ENCODE peak calls at places on chromosomes 4 and X, in five cellular contexts. One of them, this sample, is unnamed.

GRCh38 chr4:11748169-11748872 is 319.6 kb upstream of the HS3ST1 start:
- DNase-seq in neural progenitor cell: no peak
- DNase-seq in Peyer's patch: no peak
- DNase-seq in psoas muscle: no peak
- DNase-seq in BE2C: no peak
- DNase-seq in this sample: no peak

GRCh38 chrX:137575596-137576255 is 9.8 kb downstream of the ZIC3 start:
- DNase-seq in neural progenitor cell: peak; percentile 41
- DNase-seq in Peyer's patch: no peak
- DNase-seq in psoas muscle: no peak
- DNase-seq in BE2C: no peak
- DNase-seq in this sample: no peak

GRCh38 chr4:38943355-38943754 is 75.7 kb downstream of the FAM114A1 start:
- DNase-seq in neural progenitor cell: no peak
- DNase-seq in Peyer's patch: peak; percentile 69
- DNase-seq in psoas muscle: peak; percentile 81
- DNase-seq in BE2C: peak; percentile 76
- DNase-seq in this sample: peak; percentile 75

GRCh38 chr4:9893329-9894108 is 112.1 kb downstream of the DRD5 start:
- DNase-seq in neural progenitor cell: no peak
- DNase-seq in Peyer's patch: no peak
- DNase-seq in psoas muscle: no peak
- DNase-seq in BE2C: no peak
- DNase-seq in this sample: no peak

GRCh38 chr4:121799208-121799823 is 1.8 kb upstream of the EXOSC9 start:
- DNase-seq in neural progenitor cell: no peak
- DNase-seq in Peyer's patch: no peak
- DNase-seq in psoas muscle: no peak
- DNase-seq in BE2C: no peak
- DNase-seq in this sample: no peak

GRCh38 chr4:145731026-145731425 is 51.1 kb downstream of the C4orf51 start:
- DNase-seq in neural progenitor cell: no peak
- DNase-seq in Peyer's patch: peak; percentile 59
- DNase-seq in psoas muscle: no peak
- DNase-seq in BE2C: peak; percentile 16
- DNase-seq in this sample: no peak

GRCh38 chr4:55485821-55486220 is 60.9 kb downstream of the CLOCK start:
- DNase-seq in neural progenitor cell: no peak
- DNase-seq in Peyer's patch: no peak
- DNase-seq in psoas muscle: no peak
- DNase-seq in BE2C: no peak
- DNase-seq in this sample: no peak

GRCh38 chrX:10296581-10296980 is 139.8 kb downstream of the CLCN4 start:
- DNase-seq in neural progenitor cell: no peak
- DNase-seq in Peyer's patch: no peak
- DNase-seq in psoas muscle: no peak
- DNase-seq in BE2C: no peak
- DNase-seq in this sample: peak; percentile 57

GRCh38 chr4:169239236-169239905 is 31.4 kb downstream of the SH3RF1 start:
- DNase-seq in neural progenitor cell: no peak
- DNase-seq in Peyer's patch: no peak
- DNase-seq in psoas muscle: no peak
- DNase-seq in BE2C: no peak
- DNase-seq in this sample: no peak

GRCh38 chr4:102533348-102533747 is 32.2 kb downstream of the NFKB1 start:
- DNase-seq in neural progenitor cell: no peak
- DNase-seq in Peyer's patch: no peak
- DNase-seq in psoas muscle: no peak
- DNase-seq in BE2C: no peak
- DNase-seq in this sample: no peak

GRCh38 chr4:1494416-1495315 is 88.4 kb upstream of the NKX1-1 start:
- DNase-seq in neural progenitor cell: no peak
- DNase-seq in Peyer's patch: no peak
- DNase-seq in psoas muscle: peak; percentile 41
- DNase-seq in BE2C: peak; percentile 6
- DNase-seq in this sample: no peak
- H3K27me3 ChIP-seq in neural progenitor cell: peaks cover 9% of the 10 kb centered on the region
- H3K27me3 ChIP-seq in Peyer's patch: peaks cover 4% of the 10 kb centered on the region
- H3K27me3 ChIP-seq in psoas muscle: peaks cover 12% of the 10 kb centered on the region
- H3K27me3 ChIP-seq in BE2C: peaks cover 67% of the 10 kb centered on the region
- H3K27me3 ChIP-seq in this sample: no peaks in the 10 kb centered on the region

GRCh38 chrX:136519069-136519468 is 12.9 kb upstream of the VGLL1 start:
- DNase-seq in neural progenitor cell: no peak
- DNase-seq in Peyer's patch: no peak
- DNase-seq in psoas muscle: no peak
- DNase-seq in BE2C: no peak
- DNase-seq in this sample: no peak
- H3K27me3 ChIP-seq in neural progenitor cell: no peaks in the 10 kb centered on the region
- H3K27me3 ChIP-seq in Peyer's patch: no peaks in the 10 kb centered on the region
- H3K27me3 ChIP-seq in psoas muscle: no peaks in the 10 kb centered on the region
- H3K27me3 ChIP-seq in BE2C: no peaks in the 10 kb centered on the region
- H3K27me3 ChIP-seq in this sample: no peaks in the 10 kb centered on the region

DNA sequence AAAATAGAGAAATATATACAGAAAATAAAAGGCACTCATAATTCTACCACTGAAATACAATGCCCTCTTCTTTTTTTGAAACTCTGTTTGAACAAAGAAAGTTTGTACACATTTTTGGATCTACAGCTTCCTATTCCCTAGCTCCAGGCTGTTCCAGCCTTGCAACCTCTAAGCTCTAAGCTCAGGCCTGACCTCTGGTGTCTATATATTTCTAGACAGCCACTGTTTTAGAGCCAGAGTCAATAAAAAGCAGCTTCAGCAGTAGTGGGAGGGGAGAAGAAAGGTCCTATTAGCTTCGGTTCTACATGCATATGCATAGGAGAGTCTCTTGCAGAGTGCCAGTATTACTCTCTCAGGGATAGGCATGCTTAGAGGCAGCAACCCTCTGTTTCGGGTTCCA is 39.7 kb downstream of the CLDN2 start:
- DNase-seq in neural progenitor cell: peak; percentile 47
- DNase-seq in Peyer's patch: no peak
- DNase-seq in psoas muscle: no peak
- DNase-seq in BE2C: no peak
- DNase-seq in this sample: peak; percentile 52
- H3K27me3 ChIP-seq in neural progenitor cell: no peaks in the 10 kb centered on the region
- H3K27me3 ChIP-seq in Peyer's patch: no peaks in the 10 kb centered on the region
- H3K27me3 ChIP-seq in psoas muscle: no peaks in the 10 kb centered on the region
- H3K27me3 ChIP-seq in BE2C: no peaks in the 10 kb centered on the region
- H3K27me3 ChIP-seq in this sample: no peaks in the 10 kb centered on the region

DNA sequence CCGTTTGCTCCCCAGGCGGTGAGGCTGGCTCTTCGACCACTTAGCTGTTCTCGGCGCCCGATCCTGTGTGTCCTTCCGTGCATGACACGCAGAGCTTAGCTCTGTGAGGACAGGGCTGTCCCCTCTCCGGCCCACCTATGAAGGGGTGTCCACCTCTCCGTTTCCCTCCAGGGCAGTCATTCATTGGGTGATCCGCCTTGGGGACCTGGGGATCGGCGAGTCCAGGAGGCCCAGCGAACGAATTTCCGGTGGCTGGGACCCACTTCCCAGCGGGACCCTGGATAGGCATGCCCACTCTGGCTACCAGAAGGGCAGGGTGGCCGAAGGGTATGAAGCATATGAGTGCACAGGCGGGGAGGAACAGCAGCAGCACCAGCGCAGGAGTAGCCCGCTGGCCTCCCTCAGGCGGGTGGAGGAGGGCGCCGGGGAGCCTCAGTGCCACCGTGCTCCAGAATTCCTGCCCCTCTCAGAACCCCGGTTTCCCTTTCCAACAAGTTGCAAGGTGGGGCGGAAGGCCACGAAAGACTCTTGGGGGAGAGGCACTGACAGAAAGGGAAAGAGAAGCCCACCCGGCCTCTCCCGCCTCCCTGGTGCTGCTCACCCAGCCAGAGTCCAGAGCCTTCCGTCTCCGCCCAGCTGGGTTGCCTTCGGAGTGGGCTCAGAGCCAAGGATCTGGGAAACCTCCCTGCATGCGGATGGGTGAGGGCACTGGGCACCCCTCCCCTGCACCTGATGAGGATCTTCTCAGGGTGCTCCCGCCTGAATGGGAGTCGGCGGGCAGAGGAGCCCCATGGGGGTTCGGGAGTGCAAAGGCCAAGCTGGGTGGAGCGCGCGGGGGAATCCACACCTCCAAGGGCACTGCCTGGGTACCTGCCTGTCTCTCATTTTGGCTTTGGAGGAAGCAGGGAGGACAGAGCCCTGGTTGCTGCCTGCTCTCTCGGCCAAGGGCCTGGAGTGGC is 8.6 kb downstream of the HMX1 start:
- DNase-seq in neural progenitor cell: peak; percentile 33
- DNase-seq in Peyer's patch: no peak
- DNase-seq in psoas muscle: no peak
- DNase-seq in BE2C: peak; percentile 45
- DNase-seq in this sample: no peak
- H3K27me3 ChIP-seq in neural progenitor cell: peaks cover 100% of the 10 kb centered on the region
- H3K27me3 ChIP-seq in Peyer's patch: peaks cover 41% of the 10 kb centered on the region
- H3K27me3 ChIP-seq in psoas muscle: peaks cover 57% of the 10 kb centered on the region
- H3K27me3 ChIP-seq in BE2C: no peaks in the 10 kb centered on the region
- H3K27me3 ChIP-seq in this sample: peaks cover 100% of the 10 kb centered on the region

GRCh38 chr4:3847211-3847940 is 81.2 kb downstream of the ADRA2C start:
- DNase-seq in neural progenitor cell: no peak
- DNase-seq in Peyer's patch: no peak
- DNase-seq in psoas muscle: no peak
- DNase-seq in BE2C: no peak
- DNase-seq in this sample: no peak

GRCh38 chr4:3850128-3850527 is 83.9 kb downstream of the ADRA2C start:
- DNase-seq in neural progenitor cell: no peak
- DNase-seq in Peyer's patch: no peak
- DNase-seq in psoas muscle: no peak
- DNase-seq in BE2C: no peak
- DNase-seq in this sample: no peak

GRCh38 chr4:3851211-3851610 is 85.0 kb downstream of the ADRA2C start:
- DNase-seq in neural progenitor cell: peak; percentile 54
- DNase-seq in Peyer's patch: no peak
- DNase-seq in psoas muscle: no peak
- DNase-seq in BE2C: no peak
- DNase-seq in this sample: no peak

GRCh38 chr4:3848323-3848722 is 82.1 kb downstream of the ADRA2C start:
- DNase-seq in neural progenitor cell: no peak
- DNase-seq in Peyer's patch: no peak
- DNase-seq in psoas muscle: no peak
- DNase-seq in BE2C: no peak
- DNase-seq in this sample: no peak

GRCh38 chr4:3849140-3849539 is 83.0 kb downstream of the ADRA2C start:
- DNase-seq in neural progenitor cell: no peak
- DNase-seq in Peyer's patch: no peak
- DNase-seq in psoas muscle: no peak
- DNase-seq in BE2C: no peak
- DNase-seq in this sample: no peak
- H3K27me3 ChIP-seq in neural progenitor cell: no peaks in the 10 kb centered on the region
- H3K27me3 ChIP-seq in Peyer's patch: no peaks in the 10 kb centered on the region
- H3K27me3 ChIP-seq in psoas muscle: peaks cover 8% of the 10 kb centered on the region
- H3K27me3 ChIP-seq in BE2C: no peaks in the 10 kb centered on the region
- H3K27me3 ChIP-seq in this sample: no peaks in the 10 kb centered on the region